ENCODE peak calls at places on chromosomes 11 and 22, in five cellular contexts. J, A, G, S and W are unnamed samples.

GRCh38 chr11:23765862-23766261 is 731.0 kb upstream of the LUZP2 start:
- DNase-seq in J (no peak), A (no peak), G (no peak), S (no peak), W (no peak)

GRCh38 chr11:34052036-34052607 is 591 bp downstream of the CAPRIN1 start:
- DNase-seq in J (peak), A (peak), G (peak), S (peak), W (peak)

GRCh38 chr22:24455751-24456426 is 28.5 kb downstream of the ADORA2A start:
- DNase-seq in J (no peak), A (no peak), G (peak), S (no peak), W (peak)

GRCh38 chr11:86990520-86990919 is 35.3 kb upstream of the FZD4 start:
- DNase-seq in J (no peak), A (no peak), G (no peak), S (no peak), W (no peak)

GRCh38 chr11:16605971-16606783 is 132.3 kb upstream of the C11orf58 start:
- DNase-seq in J (peak), A (peak), G (peak), S (peak), W (peak)

GRCh38 chr22:27128461-27129080 is 471.2 kb downstream of the MIAT start:
- DNase-seq in J (no peak), A (no peak), G (no peak), S (no peak), W (no peak)

GRCh38 chr11:118908931-118909618 is 16.7 kb downstream of the BCL9L start:
- DNase-seq in J (no peak), A (no peak), G (no peak), S (no peak), W (no peak)

GRCh38 chr22:31206896-31207687 is 5.0 kb upstream of the LIMK2 start:
- DNase-seq in J (peak), A (no peak), G (no peak), S (no peak), W (no peak)

GRCh38 chr11:18527512-18527911 is 770 bp upstream of the TSG101 start:
- DNase-seq in J (no peak), A (no peak), G (no peak), S (no peak), W (peak)

GRCh38 chr22:45547016-45547345 is 44.3 kb downstream of the FBLN1 start:
- DNase-seq in J (no peak), A (no peak), G (no peak), S (no peak), W (no peak)

GRCh38 chr11:69358398-69359080 is 64.6 kb downstream of the MYEOV start:
- DNase-seq in J (no peak), A (no peak), G (no peak), S (peak), W (no peak)

GRCh38 chr22:36368359-36368983 is 19.3 kb downstream of the MYH9 start:
- DNase-seq in J (peak), A (no peak), G (peak), S (peak), W (peak)

GRCh38 chr11:100918551-100919500 is 210.8 kb downstream of the PGR start:
- DNase-seq in J (no peak), A (no peak), G (no peak), S (no peak), W (no peak)

GRCh38 chr11:77142091-77142975 is 14.3 kb downstream of the MYO7A start:
- DNase-seq in J (no peak), A (no peak), G (no peak), S (peak), W (peak)

GRCh38 chr11:12091957-12092558 is 18.3 kb upstream of the MICAL2 start:
- DNase-seq in J (no peak), A (no peak), G (no peak), S (no peak), W (no peak)

GRCh38 chr22:28151241-28151640 is 232.2 kb upstream of the PITPNB start:
- DNase-seq in J (no peak), A (no peak), G (no peak), S (no peak), W (no peak)

GRCh38 chr22:49403102-49403501 is 424.6 kb downstream of the BRD1 start:
- DNase-seq in J (no peak), A (no peak), G (no peak), S (no peak), W (no peak)

GRCh38 chr11:84795698-84796097 is 831.4 kb downstream of the DLG2 start:
- DNase-seq in J (no peak), A (no peak), G (no peak), S (no peak), W (no peak)

GRCh38 chr11:29249713-29250112 is 767.1 kb downstream of the KCNA4 start:
- DNase-seq in J (no peak), A (no peak), G (no peak), S (no peak), W (no peak)

GRCh38 chr11:73106347-73106746 is 35.8 kb downstream of the FCHSD2 start:
- DNase-seq in J (no peak), A (no peak), G (no peak), S (no peak), W (no peak)

GRCh38 chr22:28978158-28978557 is 83.5 kb downstream of the C22orf31 start:
- DNase-seq in J (peak), A (no peak), G (no peak), S (no peak), W (no peak)

GRCh38 chr11:36500315-36500721 is 9.8 kb downstream of the TRAF6 start:
- DNase-seq in J (no peak), A (peak), G (no peak), S (no peak), W (peak)